ENCODE peak calls at places on chromosomes 3 and 15, in eight cellular contexts. One of them, this sample, is unnamed.

GRCh38 chr15:87597346-87598052 is 659.0 kb downstream of the NTRK3 start:
- DNase-seq in cardiac muscle cell: peak; percentile 50
- DNase-seq in RWPE1: no peak
- DNase-seq in epithelial cell of esophagus: no peak
- DNase-seq in WTC11: no peak
- DNase-seq in CD4-positive, alpha-beta T cell: no peak
- DNase-seq in CD8-positive, alpha-beta T cell: no peak
- DNase-seq in Panc1: no peak
- DNase-seq in this sample: no peak

GRCh38 chr3:98811048-98811447 is 47.9 kb downstream of the ST3GAL6 start:
- DNase-seq in CD4-positive, alpha-beta T cell: no peak
- DNase-seq in CD8-positive, alpha-beta T cell: no peak
- DNase-seq in Panc1: no peak
- DNase-seq in epithelial cell of esophagus: no peak
- DNase-seq in cardiac muscle cell: peak; percentile 35
- DNase-seq in WTC11: no peak
- DNase-seq in RWPE1: no peak
- DNase-seq in this sample: no peak

GRCh38 chr15:70212963-70213315 is 115.2 kb upstream of the TLE3 start:
- DNase-seq in WTC11: no peak
- DNase-seq in CD4-positive, alpha-beta T cell: no peak
- DNase-seq in RWPE1: no peak
- DNase-seq in epithelial cell of esophagus: no peak
- DNase-seq in CD8-positive, alpha-beta T cell: no peak
- DNase-seq in Panc1: no peak
- DNase-seq in cardiac muscle cell: no peak
- DNase-seq in this sample: no peak

GRCh38 chr3:197031315-197032285 is 2.0 kb upstream of the MELTF start:
- DNase-seq in CD4-positive, alpha-beta T cell: no peak
- DNase-seq in cardiac muscle cell: peak; percentile 99
- DNase-seq in WTC11: no peak
- DNase-seq in RWPE1: peak; percentile 95
- DNase-seq in CD8-positive, alpha-beta T cell: no peak
- DNase-seq in Panc1: peak; percentile 82
- DNase-seq in epithelial cell of esophagus: peak; percentile 99
- DNase-seq in this sample: peak; percentile 80

GRCh38 chr15:35519536-35520149 is 26.3 kb downstream of the DPH6 start:
- DNase-seq in WTC11: no peak
- DNase-seq in CD4-positive, alpha-beta T cell: no peak
- DNase-seq in Panc1: no peak
- DNase-seq in cardiac muscle cell: peak; percentile 77
- DNase-seq in RWPE1: peak; percentile 5
- DNase-seq in CD8-positive, alpha-beta T cell: no peak
- DNase-seq in epithelial cell of esophagus: peak; percentile 55
- DNase-seq in this sample: no peak

GRCh38 chr3:31486865-31487533 is 45.7 kb upstream of the STT3B start:
- DNase-seq in RWPE1: no peak
- DNase-seq in CD4-positive, alpha-beta T cell: no peak
- DNase-seq in CD8-positive, alpha-beta T cell: no peak
- DNase-seq in WTC11: no peak
- DNase-seq in cardiac muscle cell: no peak
- DNase-seq in Panc1: no peak
- DNase-seq in epithelial cell of esophagus: no peak
- DNase-seq in this sample: no peak

GRCh38 chr3:72230774-72231379 is 445.9 kb upstream of the PROK2 start:
- DNase-seq in cardiac muscle cell: peak; percentile 47
- DNase-seq in epithelial cell of esophagus: no peak
- DNase-seq in RWPE1: no peak
- DNase-seq in Panc1: no peak
- DNase-seq in WTC11: no peak
- DNase-seq in CD4-positive, alpha-beta T cell: no peak
- DNase-seq in CD8-positive, alpha-beta T cell: no peak
- DNase-seq in this sample: no peak

GRCh38 chr3:178483704-178484103 is 52.5 kb upstream of the KCNMB2 start:
- DNase-seq in Panc1: no peak
- DNase-seq in epithelial cell of esophagus: no peak
- DNase-seq in CD8-positive, alpha-beta T cell: no peak
- DNase-seq in CD4-positive, alpha-beta T cell: no peak
- DNase-seq in WTC11: no peak
- DNase-seq in cardiac muscle cell: peak; percentile 36
- DNase-seq in RWPE1: no peak
- DNase-seq in this sample: no peak

DNA sequence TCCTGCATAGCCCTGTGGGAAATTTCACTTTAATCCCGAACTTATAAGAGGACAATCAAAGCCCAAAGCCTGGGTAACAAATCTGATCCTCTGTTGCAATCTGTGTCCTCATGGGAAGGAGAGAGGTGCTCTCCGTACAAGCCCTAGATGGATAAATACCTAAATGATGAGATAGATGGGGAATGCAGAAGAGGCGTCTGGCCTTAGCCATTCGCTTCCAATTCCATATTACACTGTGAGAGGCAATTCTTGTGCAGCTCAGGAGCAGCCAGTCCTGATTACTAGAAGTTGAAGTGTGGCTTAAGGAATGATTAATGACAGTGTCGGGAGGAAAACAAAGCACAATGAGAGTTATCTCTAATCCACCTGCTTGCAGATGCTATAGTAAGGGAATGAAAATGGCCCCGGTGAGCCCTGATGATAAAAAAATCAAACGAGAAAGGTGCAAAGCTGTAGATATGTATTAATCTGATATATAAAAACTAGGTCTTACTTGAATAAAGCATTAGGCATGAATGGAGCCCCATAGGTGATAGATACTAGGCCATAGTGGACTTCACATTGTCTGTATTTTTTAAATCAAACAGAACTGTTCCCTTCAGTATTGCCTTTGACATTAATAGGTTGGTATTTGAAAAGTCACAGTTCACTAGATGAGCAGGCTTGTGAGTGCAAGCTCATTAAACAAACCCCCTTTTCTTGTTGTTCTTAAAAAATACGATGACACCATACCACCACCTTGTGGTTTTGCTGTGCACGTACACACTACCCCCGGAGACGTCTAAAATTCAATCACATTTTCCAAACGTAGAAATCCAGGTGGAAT is 54.2 kb upstream of the TMCO5A start:
- DNase-seq in RWPE1: peak; percentile 56
- DNase-seq in CD8-positive, alpha-beta T cell: no peak
- DNase-seq in cardiac muscle cell: peak; percentile 80
- DNase-seq in CD4-positive, alpha-beta T cell: no peak
- DNase-seq in epithelial cell of esophagus: peak; percentile 51
- DNase-seq in Panc1: no peak
- DNase-seq in WTC11: no peak
- DNase-seq in this sample: peak; percentile 18
- TF ChIP-seq CTCF in RWPE1: peak; percentile 81
- TF ChIP-seq CTCF in CD8-positive, alpha-beta T cell: no peak
- TF ChIP-seq CTCF in cardiac muscle cell: peak; percentile 85
- TF ChIP-seq CTCF in CD4-positive, alpha-beta T cell: no peak
- TF ChIP-seq CTCF in epithelial cell of esophagus: peak; percentile 77
- TF ChIP-seq CTCF in Panc1: peak; percentile 73
- TF ChIP-seq CTCF in WTC11: peak; percentile 61
- TF ChIP-seq CTCF in this sample: no peak

GRCh38 chr3:37986479-37987314 is 3.9 kb upstream of the VILL start:
- DNase-seq in cardiac muscle cell: no peak
- DNase-seq in WTC11: no peak
- DNase-seq in RWPE1: peak; percentile 30
- DNase-seq in Panc1: no peak
- DNase-seq in epithelial cell of esophagus: peak; percentile 72
- DNase-seq in CD8-positive, alpha-beta T cell: no peak
- DNase-seq in CD4-positive, alpha-beta T cell: no peak
- DNase-seq in this sample: peak; percentile 90

GRCh38 chr3:37984051-37984450 is 6.5 kb upstream of the VILL start:
- DNase-seq in RWPE1: no peak
- DNase-seq in cardiac muscle cell: no peak
- DNase-seq in CD8-positive, alpha-beta T cell: no peak
- DNase-seq in epithelial cell of esophagus: peak; percentile 78
- DNase-seq in Panc1: no peak
- DNase-seq in CD4-positive, alpha-beta T cell: no peak
- DNase-seq in WTC11: no peak
- DNase-seq in this sample: no peak

GRCh38 chr3:37987315-37987697 is 3.3 kb upstream of the VILL start:
- DNase-seq in cardiac muscle cell: no peak
- DNase-seq in Panc1: no peak
- DNase-seq in RWPE1: no peak
- DNase-seq in epithelial cell of esophagus: no peak
- DNase-seq in CD8-positive, alpha-beta T cell: no peak
- DNase-seq in CD4-positive, alpha-beta T cell: no peak
- DNase-seq in WTC11: no peak
- DNase-seq in this sample: no peak

GRCh38 chr3:37984596-37984995 is 6.0 kb upstream of the VILL start:
- DNase-seq in cardiac muscle cell: no peak
- DNase-seq in CD8-positive, alpha-beta T cell: no peak
- DNase-seq in CD4-positive, alpha-beta T cell: no peak
- DNase-seq in RWPE1: no peak
- DNase-seq in Panc1: no peak
- DNase-seq in WTC11: no peak
- DNase-seq in epithelial cell of esophagus: no peak
- DNase-seq in this sample: no peak

GRCh38 chr3:37985637-37986320 is 4.8 kb upstream of the VILL start:
- DNase-seq in CD4-positive, alpha-beta T cell: no peak
- DNase-seq in RWPE1: no peak
- DNase-seq in CD8-positive, alpha-beta T cell: no peak
- DNase-seq in cardiac muscle cell: peak; percentile 34
- DNase-seq in epithelial cell of esophagus: peak; percentile 35
- DNase-seq in WTC11: no peak
- DNase-seq in Panc1: no peak
- DNase-seq in this sample: no peak
- TF ChIP-seq CTCF in CD4-positive, alpha-beta T cell: no peak
- TF ChIP-seq CTCF in RWPE1: no peak
- TF ChIP-seq CTCF in CD8-positive, alpha-beta T cell: no peak
- TF ChIP-seq CTCF in cardiac muscle cell: no peak
- TF ChIP-seq CTCF in epithelial cell of esophagus: peak; percentile 2
- TF ChIP-seq CTCF in WTC11: no peak
- TF ChIP-seq CTCF in Panc1: no peak
- TF ChIP-seq CTCF in this sample: no peak

GRCh38 chr3:129421236-129421883 is 7.1 kb downstream of the EFCAB12 start:
- DNase-seq in CD4-positive, alpha-beta T cell: no peak
- DNase-seq in CD8-positive, alpha-beta T cell: no peak
- DNase-seq in cardiac muscle cell: no peak
- DNase-seq in epithelial cell of esophagus: no peak
- DNase-seq in WTC11: no peak
- DNase-seq in Panc1: no peak
- DNase-seq in RWPE1: no peak
- DNase-seq in this sample: no peak

GRCh38 chr3:129419476-129419875 is 9.0 kb downstream of the EFCAB12 start:
- DNase-seq in epithelial cell of esophagus: no peak
- DNase-seq in Panc1: no peak
- DNase-seq in cardiac muscle cell: no peak
- DNase-seq in CD4-positive, alpha-beta T cell: no peak
- DNase-seq in CD8-positive, alpha-beta T cell: no peak
- DNase-seq in WTC11: no peak
- DNase-seq in RWPE1: no peak
- DNase-seq in this sample: no peak

GRCh38 chr3:129424185-129424841 is 4.1 kb downstream of the EFCAB12 start:
- DNase-seq in WTC11: no peak
- DNase-seq in epithelial cell of esophagus: peak; percentile 57
- DNase-seq in Panc1: no peak
- DNase-seq in CD4-positive, alpha-beta T cell: no peak
- DNase-seq in RWPE1: peak; percentile 48
- DNase-seq in CD8-positive, alpha-beta T cell: no peak
- DNase-seq in cardiac muscle cell: peak; percentile 60
- DNase-seq in this sample: no peak

GRCh38 chr3:129422897-129423296 is 5.5 kb downstream of the EFCAB12 start:
- DNase-seq in cardiac muscle cell: no peak
- DNase-seq in WTC11: no peak
- DNase-seq in epithelial cell of esophagus: no peak
- DNase-seq in RWPE1: no peak
- DNase-seq in CD4-positive, alpha-beta T cell: no peak
- DNase-seq in CD8-positive, alpha-beta T cell: no peak
- DNase-seq in Panc1: no peak
- DNase-seq in this sample: no peak

DNA sequence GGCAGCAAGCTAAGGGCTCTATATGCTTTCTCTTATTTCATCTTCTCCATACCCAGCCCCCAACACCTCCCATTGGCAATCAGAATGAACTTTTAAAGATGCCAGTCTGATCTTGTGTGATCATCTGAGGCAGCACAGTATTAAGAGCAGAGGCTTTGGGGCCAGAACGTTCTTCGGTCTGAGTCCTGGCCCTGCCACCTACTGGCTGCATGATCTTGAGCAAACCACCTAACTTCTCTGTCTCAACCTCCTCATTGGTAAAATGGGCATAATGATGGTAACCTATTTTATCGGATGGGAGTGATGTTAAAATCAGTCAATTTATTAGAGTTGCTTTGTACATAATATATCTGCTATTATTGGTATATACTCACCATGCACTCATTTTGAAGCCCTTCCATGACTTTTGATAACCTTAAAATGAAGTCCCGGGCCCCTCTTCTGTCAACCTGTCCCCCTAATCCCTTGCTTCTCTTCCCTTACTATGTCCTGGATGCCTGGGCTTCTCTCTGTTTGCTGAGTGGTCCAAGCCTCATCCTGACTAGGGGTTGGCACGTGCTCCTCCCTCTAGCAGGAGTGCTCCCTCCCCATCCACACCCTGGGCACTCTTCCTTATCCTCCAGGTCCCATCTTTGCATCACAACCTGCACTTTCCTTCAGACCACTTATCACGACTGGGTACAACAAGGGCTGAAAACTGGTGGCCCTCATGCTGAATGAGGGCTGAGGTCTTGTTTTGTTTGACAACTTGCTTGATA is 6.3 kb downstream of the EFCAB12 start:
- DNase-seq in Panc1: no peak
- DNase-seq in epithelial cell of esophagus: no peak
- DNase-seq in CD8-positive, alpha-beta T cell: no peak
- DNase-seq in cardiac muscle cell: no peak
- DNase-seq in RWPE1: no peak
- DNase-seq in WTC11: no peak
- DNase-seq in CD4-positive, alpha-beta T cell: no peak
- DNase-seq in this sample: no peak
- TF ChIP-seq CTCF in Panc1: no peak
- TF ChIP-seq CTCF in epithelial cell of esophagus: no peak
- TF ChIP-seq CTCF in CD8-positive, alpha-beta T cell: no peak
- TF ChIP-seq CTCF in cardiac muscle cell: peak; percentile 19
- TF ChIP-seq CTCF in RWPE1: no peak
- TF ChIP-seq CTCF in WTC11: no peak
- TF ChIP-seq CTCF in CD4-positive, alpha-beta T cell: no peak
- TF ChIP-seq CTCF in this sample: peak; percentile 36

GRCh38 chr15:59180946-59181345 is 25.7 kb upstream of the LDHAL6B start:
- DNase-seq in CD8-positive, alpha-beta T cell: no peak
- DNase-seq in Panc1: no peak
- DNase-seq in CD4-positive, alpha-beta T cell: no peak
- DNase-seq in WTC11: no peak
- DNase-seq in RWPE1: no peak
- DNase-seq in cardiac muscle cell: peak; percentile 35
- DNase-seq in epithelial cell of esophagus: no peak
- DNase-seq in this sample: no peak

GRCh38 chr15:59189224-59189623 is 17.4 kb upstream of the LDHAL6B start:
- DNase-seq in CD8-positive, alpha-beta T cell: no peak
- DNase-seq in RWPE1: no peak
- DNase-seq in Panc1: no peak
- DNase-seq in epithelial cell of esophagus: no peak
- DNase-seq in CD4-positive, alpha-beta T cell: no peak
- DNase-seq in WTC11: no peak
- DNase-seq in cardiac muscle cell: no peak
- DNase-seq in this sample: no peak

GRCh38 chr15:59186501-59186900 is 20.1 kb upstream of the LDHAL6B start:
- DNase-seq in cardiac muscle cell: peak; percentile 29
- DNase-seq in epithelial cell of esophagus: no peak
- DNase-seq in CD4-positive, alpha-beta T cell: no peak
- DNase-seq in WTC11: no peak
- DNase-seq in CD8-positive, alpha-beta T cell: no peak
- DNase-seq in RWPE1: no peak
- DNase-seq in Panc1: no peak
- DNase-seq in this sample: no peak

GRCh38 chr15:59190291-59190690 is 16.4 kb upstream of the LDHAL6B start:
- DNase-seq in WTC11: no peak
- DNase-seq in epithelial cell of esophagus: no peak
- DNase-seq in CD8-positive, alpha-beta T cell: no peak
- DNase-seq in RWPE1: no peak
- DNase-seq in Panc1: no peak
- DNase-seq in CD4-positive, alpha-beta T cell: no peak
- DNase-seq in cardiac muscle cell: no peak
- DNase-seq in this sample: no peak

DNA sequence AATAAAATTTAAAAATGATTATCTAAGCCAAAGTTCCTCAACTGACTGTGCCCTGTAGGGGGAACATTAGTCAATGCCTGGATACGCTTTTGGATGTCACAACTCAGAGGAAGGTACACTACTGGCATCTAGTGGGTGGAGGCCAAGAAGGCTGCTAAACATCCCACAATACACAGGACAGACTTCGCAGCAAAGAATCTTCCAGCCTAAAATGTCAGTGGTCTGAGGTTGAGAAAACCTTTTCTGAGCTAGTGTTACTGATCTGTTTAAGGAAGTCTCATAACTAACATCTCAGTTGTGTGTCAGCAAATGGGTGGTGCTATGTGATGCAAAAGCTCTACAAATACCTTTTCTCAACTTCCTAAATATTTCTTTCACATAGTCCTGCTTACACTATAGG is 20.9 kb upstream of the LDHAL6B start:
- DNase-seq in cardiac muscle cell: no peak
- DNase-seq in CD4-positive, alpha-beta T cell: no peak
- DNase-seq in Panc1: no peak
- DNase-seq in WTC11: no peak
- DNase-seq in RWPE1: no peak
- DNase-seq in epithelial cell of esophagus: no peak
- DNase-seq in CD8-positive, alpha-beta T cell: no peak
- DNase-seq in this sample: no peak
- TF ChIP-seq CTCF in cardiac muscle cell: no peak
- TF ChIP-seq CTCF in CD4-positive, alpha-beta T cell: no peak
- TF ChIP-seq CTCF in Panc1: no peak
- TF ChIP-seq CTCF in WTC11: no peak
- TF ChIP-seq CTCF in RWPE1: no peak
- TF ChIP-seq CTCF in epithelial cell of esophagus: peak; percentile 17
- TF ChIP-seq CTCF in CD8-positive, alpha-beta T cell: no peak
- TF ChIP-seq CTCF in this sample: no peak